ENCODE peak calls at places on chromosomes 1 and 21, in five cellular contexts. H, G, D, A and V are unnamed samples.

GRCh38 chr1:3803905-3804626 is 7.8 kb upstream of the LRRC47 start:
- DNase-seq in D (no peak), H (no peak), G (no peak), A (no peak), V (no peak)

GRCh38 chr21:34811368-34811767 is 142.6 kb downstream of the CLIC6 start:
- DNase-seq in D (no peak), H (no peak), A (no peak), G (no peak), V (no peak)

GRCh38 chr1:224820341-224820740 is 109.1 kb upstream of the DNAH14 start:
- DNase-seq in G (no peak), A (no peak), D (no peak), H (no peak), V (no peak)

GRCh38 chr1:182169203-182169602 is 107.7 kb upstream of the ZNF648 start:
- DNase-seq in A (no peak), H (no peak), G (no peak), D (no peak), V (no peak)

GRCh38 chr1:41533731-41534080 is 49.2 kb upstream of the EDN2 start:
- DNase-seq in G (no peak), A (no peak), H (no peak), D (no peak), V (no peak)

GRCh38 chr21:45874716-45875415 is 106.7 kb upstream of the COL6A1 start:
- DNase-seq in H (no peak), G (no peak), A (no peak), D (no peak), V (peak; percentile 90)

GRCh38 chr1:228510101-228510850 is 23.1 kb downstream of the RNF187 start:
- DNase-seq in H (no peak), A (peak; percentile 32), D (no peak), G (no peak), V (no peak)

GRCh38 chr1:54887665-54888071 is 673 bp upstream of the DHCR24 start:
- DNase-seq in D (no peak), H (no peak), G (no peak), A (no peak), V (no peak)

GRCh38 chr1:166721145-166721544 is 118.1 kb upstream of the POGK start:
- DNase-seq in D (no peak), A (no peak), G (no peak), H (no peak), V (no peak)

GRCh38 chr1:67789551-67789950 is 43.7 kb downstream of the GNG12 start:
- DNase-seq in D (no peak), A (no peak), H (no peak), G (no peak), V (no peak)

GRCh38 chr1:23417570-23417969 is 7.0 kb downstream of the TCEA3 start:
- DNase-seq in H (no peak), D (no peak), A (no peak), G (no peak), V (no peak)

GRCh38 chr1:111441573-111442192 is 7.4 kb downstream of the WDR77 start:
- DNase-seq in D (peak; percentile 29), G (no peak), A (no peak), H (peak; percentile 51), V (no peak)

GRCh38 chr1:225739542-225740107 is 38.0 kb upstream of the SRP9 start:
- DNase-seq in H (no peak), G (no peak), D (no peak), A (no peak), V (no peak)

GRCh38 chr21:33386222-33386784 is 16.9 kb upstream of the IFNGR2 start:
- DNase-seq in A (no peak), G (no peak), D (no peak), H (no peak), V (no peak)

GRCh38 chr1:3313579-3313955 is 140.9 kb upstream of the ARHGEF16 start:
- DNase-seq in G (no peak), A (no peak), H (no peak), D (no peak), V (peak; percentile 64)

GRCh38 chr1:110477041-110477440 is 26.1 kb downstream of the PROK1 start:
- DNase-seq in H (no peak), D (no peak), G (peak; percentile 87), A (no peak), V (no peak)

GRCh38 chr1:48817505-48818114 is 40.9 kb upstream of the BEND5 start:
- DNase-seq in D (no peak), A (no peak), H (no peak), G (peak; percentile 31), V (no peak)

GRCh38 chr1:212630159-212630900 is 21.8 kb downstream of the ATF3 start:
- DNase-seq in G (peak; percentile 47), A (no peak), D (no peak), H (peak; percentile 31), V (no peak)

GRCh38 chr1:199101139-199101538 is 462.3 kb downstream of the PTPRC start:
- DNase-seq in D (no peak), H (no peak), A (no peak), G (no peak), V (no peak)